ENCODE peak calls at places on chromosome 5, in four cellular contexts. E, G, X and C are unnamed samples.

GRCh38 chr5:34716986-34717385 is 60.9 kb downstream of the RAI14 start:
- DNase-seq in G (peak; percentile 18), E (no peak), X (no peak), C (peak; percentile 35)

GRCh38 chr5:125612356-125613149 is 810.7 kb upstream of the GRAMD2B start:
- DNase-seq in X (no peak), G (no peak), E (no peak), C (no peak)

GRCh38 chr5:32291591-32291990 is 21.1 kb downstream of the MTMR12 start:
- DNase-seq in G (no peak), E (no peak), X (no peak), C (no peak)

GRCh38 chr5:111675540-111675939 is 81.5 kb downstream of the NREP start:
- DNase-seq in X (no peak), G (no peak), E (no peak), C (no peak)

GRCh38 chr5:171428168-171428658 is 8.8 kb downstream of the FGF18 start:
- DNase-seq in X (peak; percentile 37), G (no peak), E (peak; percentile 39), C (no peak)

GRCh38 chr5:146588331-146588730 is 72.3 kb upstream of the GPR151 start:
- DNase-seq in G (no peak), X (no peak), E (no peak), C (no peak)

GRCh38 chr5:74124826-74125225 is 498.8 kb downstream of the ARHGEF28 start:
- DNase-seq in X (no peak), G (no peak), E (no peak), C (peak; percentile 61)

GRCh38 chr5:94433393-94434149 is 184.8 kb downstream of the KIAA0825 start:
- DNase-seq in G (peak; percentile 76), E (no peak), X (no peak), C (peak; percentile 97)

GRCh38 chr5:7185742-7186141 is 210.2 kb upstream of the ADCY2 start:
- DNase-seq in X (no peak), G (peak; percentile 69), E (no peak), C (no peak)

GRCh38 chr5:54895816-54896341 is 89.5 kb downstream of the ESM1 start:
- DNase-seq in G (peak; percentile 59), X (no peak), E (no peak), C (peak; percentile 84)

GRCh38 chr5:169576181-169576598 is 7.4 kb upstream of the SPDL1 start:
- DNase-seq in X (no peak), E (no peak), G (peak; percentile 88), C (peak; percentile 71)

GRCh38 chr5:151779531-151780125 is 7.9 kb downstream of the G3BP1 start:
- DNase-seq in G (no peak), X (no peak), E (no peak), C (no peak)
- H3K4me3 ChIP-seq in G (no peak overlapping the region), X (no peak overlapping the region), E (no peak overlapping the region), C (no peak overlapping the region)

GRCh38 chr5:102380174-102380573 is 84.1 kb upstream of the SLCO4C1 start:
- DNase-seq in E (no peak), X (no peak), G (no peak), C (no peak)
- TF ChIP-seq CTCF in E (no peak), X (no peak), G (no peak), C (no peak)

GRCh38 chr5:140363631-140364471 is 3.9 kb downstream of the SLC4A9 start:
- DNase-seq in E (peak; percentile 76), X (no peak), G (no peak), C (no peak)
- H3K4me3 ChIP-seq in E (no peak overlapping the region), X (no peak overlapping the region), G (peak overlapping the region; percentile 36), C (peak overlapping the region; percentile 50)

DNA sequence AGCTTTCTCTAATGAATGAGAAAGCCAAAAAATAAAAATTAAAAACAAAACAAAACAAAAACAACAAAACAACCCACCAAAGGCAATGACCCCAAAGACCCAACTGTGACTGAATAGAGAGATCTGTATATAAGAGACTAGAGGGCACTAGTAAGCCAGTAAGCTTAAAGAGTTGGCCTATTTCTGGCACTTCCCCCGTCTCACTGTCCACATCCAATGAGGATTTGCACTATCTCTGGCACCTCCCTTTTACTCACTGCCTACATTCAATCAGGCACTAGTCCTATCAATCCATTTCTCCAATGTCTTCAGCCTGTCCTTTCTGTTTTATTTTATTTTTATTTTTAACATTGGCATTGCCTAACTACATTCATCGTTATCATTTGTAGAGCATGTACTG is 70.2 kb downstream of the C6 start:
- DNase-seq in E (no peak), X (no peak), G (no peak), C (no peak)
- TF ChIP-seq CTCF in E (no peak), X (no peak), G (no peak), C (no peak)